ENCODE peak calls at places on chromosomes 1 and 21, in eight cellular contexts. N is GM19239; Z is left cardiac atrium; O is right cardiac atrium; R is activated naive CD8-positive, alpha-beta T cell treated with anti-CD3 and anti-CD28 coated beads for 36 hours; M is astrocyte of the cerebellum; K is HT1080; T is lower lobe of right lung. E is an unnamed sample.

GRCh38 chr1:117534995-117535467 is 70.8 kb upstream of the TENT5C start:
- DNase-seq in T (no peak), R (peak; percentile 18), K (peak; percentile 80), M (peak; percentile 37), O (no peak), N (peak; percentile 17), Z (no peak), E (peak; percentile 26)

GRCh38 chr1:30312226-30312625 is 411.2 kb downstream of the MATN1 start:
- DNase-seq in O (no peak), Z (no peak), N (no peak), T (no peak), K (no peak), M (no peak), R (no peak), E (no peak)

GRCh38 chr1:210400043-210400840 is 71.5 kb downstream of the HHAT start:
- DNase-seq in N (peak; percentile 36), M (peak; percentile 65), K (peak; percentile 74), O (peak; percentile 44), R (peak; percentile 74), T (no peak), Z (peak; percentile 49), E (peak; percentile 39)

GRCh38 chr1:38476111-38476783 is 383.3 kb downstream of the RRAGC start:
- DNase-seq in M (no peak), K (no peak), R (no peak), N (no peak), Z (no peak), T (peak; percentile 58), O (no peak), E (no peak)

GRCh38 chr1:39369568-39369967 is 121.9 kb upstream of the BMP8A start:
- DNase-seq in T (no peak), K (no peak), R (no peak), M (no peak), Z (no peak), N (no peak), O (no peak), E (no peak)

GRCh38 chr1:234778215-234779159 is 168.5 kb upstream of the IRF2BP2 start:
- DNase-seq in M (no peak), R (no peak), T (peak; percentile 68), N (no peak), Z (no peak), K (peak; percentile 23), O (peak; percentile 36), E (no peak)

GRCh38 chr1:171794085-171794484 is 12.6 kb downstream of the METTL13 start:
- DNase-seq in R (peak; percentile 52), K (peak; percentile 96), O (no peak), M (no peak), T (no peak), N (no peak), Z (no peak), E (peak; percentile 74)

GRCh38 chr21:15514073-15514946 is 215.5 kb upstream of the USP25 start:
- DNase-seq in Z (no peak), O (no peak), T (no peak), N (peak; percentile 8), K (no peak), R (peak; percentile 9), M (no peak), E (no peak)

GRCh38 chr1:114482585-114482984 is 28.4 kb downstream of the TRIM33 start:
- DNase-seq in K (no peak), Z (no peak), M (no peak), N (peak; percentile 32), R (no peak), O (no peak), T (no peak), E (no peak)

GRCh38 chr1:102262994-102263393 is 266.3 kb upstream of the OLFM3 start:
- DNase-seq in O (no peak), N (no peak), Z (no peak), M (no peak), T (no peak), K (peak; percentile 2), R (no peak), E (no peak)

GRCh38 chr21:14591882-14592281 is 45.8 kb upstream of the SAMSN1 start:
- DNase-seq in Z (peak; percentile 36), O (peak; percentile 33), K (no peak), R (peak; percentile 12), N (no peak), M (peak; percentile 33), T (no peak), E (peak; percentile 12)

GRCh38 chr21:18245493-18245967 is 897 bp downstream of the CHODL start:
- DNase-seq in M (peak; percentile 37), K (no peak), N (no peak), O (peak; percentile 26), Z (peak; percentile 28), T (no peak), R (no peak), E (peak; percentile 2)

GRCh38 chr1:220970311-220970710 is 91.1 kb downstream of the HLX start:
- DNase-seq in Z (no peak), K (no peak), R (no peak), M (no peak), O (no peak), T (no peak), N (no peak), E (no peak)

GRCh38 chr1:39900662-39901485 is 843 bp downstream of the MYCL start:
- DNase-seq in M (no peak), R (no peak), N (no peak), Z (peak; percentile 33), T (peak; percentile 56), K (no peak), O (peak; percentile 23), E (no peak)

GRCh38 chr1:88708011-88708410 is 23.9 kb downstream of the PKN2 start:
- DNase-seq in K (no peak), M (no peak), T (no peak), R (no peak), Z (no peak), O (no peak), N (no peak), E (peak; percentile 13)

GRCh38 chr1:156661932-156662587 is 15.1 kb downstream of the NES start:
- DNase-seq in N (no peak), Z (no peak), T (no peak), O (no peak), M (no peak), K (peak; percentile 53), R (no peak), E (no peak)

GRCh38 chr1:81836007-81836626 is 35.4 kb downstream of the ADGRL2 start:
- DNase-seq in N (no peak), K (no peak), Z (no peak), T (no peak), M (no peak), O (no peak), R (no peak), E (no peak)

GRCh38 chr1:51236548-51237312 is 657 bp downstream of the RNF11 start:
- DNase-seq in R (peak; percentile 48), N (no peak), K (peak; percentile 32), T (peak; percentile 59), Z (peak; percentile 52), M (no peak), O (peak; percentile 35), E (peak; percentile 51)

GRCh38 chr1:67966001-67966665 is 84.3 kb downstream of the DIRAS3 start:
- DNase-seq in K (no peak), O (no peak), M (no peak), R (no peak), T (no peak), N (no peak), Z (no peak), E (no peak)

GRCh38 chr21:38319781-38320180 is 63.0 kb downstream of the KCNJ15 start:
- DNase-seq in T (no peak), N (no peak), O (no peak), Z (no peak), K (no peak), M (no peak), R (no peak), E (peak; percentile 89)

GRCh38 chr1:12810691-12811408 is 19.7 kb downstream of the PRAMEF1 start:
- DNase-seq in O (no peak), M (no peak), K (peak; percentile 85), T (no peak), N (no peak), Z (no peak), R (no peak), E (no peak)

GRCh38 chr1:104921552-104921951 is 1171.9 kb downstream of the AMY1C start:
- DNase-seq in M (peak; percentile 12), Z (no peak), O (no peak), T (no peak), N (no peak), R (no peak), K (peak; percentile 46), E (no peak)

GRCh38 chr21:26041441-26042180 is 129.0 kb downstream of the APP start:
- DNase-seq in M (no peak), R (no peak), K (peak; percentile 76), N (no peak), O (no peak), Z (no peak), T (no peak), E (peak; percentile 35)

GRCh38 chr1:30184393-30185141 is 538.8 kb downstream of the MATN1 start:
- DNase-seq in T (no peak), R (no peak), K (no peak), Z (no peak), M (no peak), N (no peak), O (no peak), E (no peak)

GRCh38 chr1:82934069-82934468 is 1064.9 kb downstream of the TTLL7 start:
- DNase-seq in N (no peak), Z (peak; percentile 37), K (no peak), O (peak; percentile 25), T (no peak), R (no peak), M (no peak), E (no peak)

GRCh38 chr21:25490742-25491141 is 116.5 kb downstream of the MRPL39 start:
- DNase-seq in R (no peak), Z (no peak), T (no peak), O (no peak), N (no peak), M (no peak), K (no peak), E (peak; percentile 21)

GRCh38 chr1:24745711-24746582 is 700 bp downstream of the CLIC4 start:
- DNase-seq in T (peak; percentile 66), K (peak; percentile 51), O (peak; percentile 67), Z (peak; percentile 62), N (no peak), R (peak; percentile 53), M (peak; percentile 49), E (peak; percentile 62)

GRCh38 chr1:96220644-96221043 is 500.9 kb upstream of the PTBP2 start:
- DNase-seq in N (no peak), M (no peak), K (no peak), O (no peak), Z (no peak), T (no peak), R (no peak), E (no peak)

GRCh38 chr1:177181280-177181630 is 10.5 kb downstream of the BRINP2 start:
- DNase-seq in T (no peak), K (no peak), R (no peak), N (no peak), Z (no peak), O (no peak), M (no peak), E (no peak)

GRCh38 chr1:87718241-87718950 is 389.7 kb downstream of the LMO4 start:
- DNase-seq in Z (no peak), R (no peak), K (no peak), M (no peak), T (no peak), O (no peak), N (no peak), E (peak; percentile 47)

GRCh38 chr21:42513151-42513984 is at the start of gene SLC37A1:
- DNase-seq in Z (peak; percentile 40), T (peak; percentile 62), N (no peak), O (no peak), M (no peak), K (no peak), R (peak; percentile 64), E (no peak)

GRCh38 chr1:167518331-167518700 is at the start of gene CD247:
- DNase-seq in O (no peak), T (no peak), N (peak; percentile 27), M (no peak), Z (no peak), K (no peak), R (peak; percentile 72), E (no peak)

E was measured in foreskin keratinocyte.